ENCODE peak calls at places on chromosomes 7 and 10, in six cellular contexts. R is dermis microvascular lymphatic vessel endothelial cell; Q is occipital lobe; D is GM13977; I is iris pigment epithelial cell; M is activated CD8-positive, alpha-beta memory T cell treated with anti-CD3 and anti-CD28 coated beads for 48 hours. H is an unnamed sample.

GRCh38 chr7:3063016-3063753 is 19.5 kb upstream of the CARD11 start:
- DNase-seq in R (no peak), Q (no peak), D (peak; percentile 72), I (no peak), M (peak; percentile 47), H (no peak)

GRCh38 chr10:132984801-132985545 is 42.6 kb upstream of the CFAP46 start:
- DNase-seq in R (no peak), Q (no peak), D (no peak), I (no peak), M (no peak), H (no peak)

GRCh38 chr7:151389096-151389767 is 20.6 kb downstream of the WDR86 start:
- DNase-seq in R (no peak), Q (no peak), D (no peak), I (no peak), M (no peak), H (no peak)

GRCh38 chr10:69506834-69507643 is 55.8 kb downstream of the TSPAN15 start:
- DNase-seq in R (no peak), Q (no peak), D (no peak), I (no peak), M (no peak), H (no peak)

GRCh38 chr7:8481752-8482446 is 48.5 kb downstream of the NXPH1 start:
- DNase-seq in R (no peak), Q (no peak), D (no peak), I (no peak), M (no peak), H (no peak)

GRCh38 chr10:110244550-110244949 is 37.1 kb downstream of the MXI1 start:
- DNase-seq in R (no peak), Q (no peak), D (no peak), I (no peak), M (no peak), H (no peak)

GRCh38 chr7:150368884-150369739 is 490 bp downstream of the REPIN1 start:
- DNase-seq in R (peak; percentile 78), Q (no peak), D (peak; percentile 80), I (peak; percentile 33), M (no peak), H (no peak)

GRCh38 chr10:80277567-80278250 is 11.7 kb downstream of the MAT1A start:
- DNase-seq in R (no peak), Q (no peak), D (no peak), I (no peak), M (no peak), H (no peak)